ENCODE peak calls at places on chromosome 4, in six cellular contexts. M is sigmoid colon, D is cardiac fibroblast, R is psoas muscle, F is GM13976, U is neural progenitor cell. C is an unnamed sample.

GRCh38 chr4:185833055-185833598 is 21.1 kb upstream of the SORBS2 start:
- DNase-seq in M (no peak), D (peak), R (no peak), F (no peak), U (peak), C (no peak)

GRCh38 chr4:55027596-55027995 is 97.8 kb downstream of the KDR start:
- DNase-seq in M (no peak), D (no peak), R (no peak), F (no peak), U (no peak), C (no peak)

GRCh38 chr4:156388826-156389225 is 435.2 kb upstream of the CTSO start:
- DNase-seq in M (no peak), D (peak), R (no peak), F (no peak), U (no peak), C (no peak)

GRCh38 chr4:176309772-176310171 is 10.0 kb upstream of the SPCS3 start:
- DNase-seq in M (no peak), D (no peak), R (no peak), F (no peak), U (no peak), C (no peak)

GRCh38 chr4:21819086-21819485 is 129.5 kb downstream of the KCNIP4 start:
- DNase-seq in M (no peak), D (peak), R (no peak), F (no peak), U (no peak), C (no peak)

GRCh38 chr4:112358415-112358814 is 61.2 kb downstream of the ALPK1 start:
- DNase-seq in M (no peak), D (no peak), R (no peak), F (no peak), U (no peak), C (no peak)

GRCh38 chr4:48093949-48094550 is 40.0 kb downstream of the TXK start:
- DNase-seq in M (no peak), D (no peak), R (no peak), F (no peak), U (peak), C (no peak)

GRCh38 chr4:64771149-64771548 is 361.9 kb upstream of the TECRL start:
- DNase-seq in M (no peak), D (no peak), R (no peak), F (no peak), U (no peak), C (no peak)

GRCh38 chr4:71382569-71383560 is 44.0 kb downstream of the SLC4A4 start:
- DNase-seq in M (no peak), D (no peak), R (no peak), F (no peak), U (no peak), C (no peak)

GRCh38 chr4:182320580-182320979 is 77.4 kb downstream of the TENM3 start:
- DNase-seq in M (no peak), D (no peak), R (no peak), F (no peak), U (no peak), C (no peak)

GRCh38 chr4:101730291-101731117 is 60.0 kb upstream of the BANK1 start:
- DNase-seq in M (peak), D (peak), R (peak), F (peak), U (peak), C (no peak)

GRCh38 chr4:112138538-112138937 is 6.7 kb upstream of the FAM241A start:
- DNase-seq in M (no peak), D (no peak), R (no peak), F (no peak), U (no peak), C (no peak)

GRCh38 chr4:79253168-79253567 is 72.7 kb downstream of the NAA11 start:
- DNase-seq in M (no peak), D (no peak), R (no peak), F (no peak), U (no peak), C (no peak)

GRCh38 chr4:59537231-59537886 is 1662.8 kb upstream of the ADGRL3 start:
- DNase-seq in M (no peak), D (no peak), R (no peak), F (no peak), U (no peak), C (no peak)

GRCh38 chr4:47334597-47335185 is 128.8 kb downstream of the COMMD8 start:
- DNase-seq in M (no peak), D (no peak), R (no peak), F (no peak), U (no peak), C (no peak)

GRCh38 chr4:15339732-15340131 is 88.1 kb upstream of the C1QTNF7 start:
- DNase-seq in M (no peak), D (peak), R (no peak), F (no peak), U (no peak), C (no peak)

GRCh38 chr4:188023682-188024081 is 28.1 kb downstream of the ZFP42 start:
- DNase-seq in M (no peak), D (no peak), R (no peak), F (no peak), U (no peak), C (no peak)

GRCh38 chr4:139624441-139625130 is 41.0 kb upstream of the MGST2 start:
- DNase-seq in M (no peak), D (no peak), R (no peak), F (no peak), U (no peak), C (no peak)

GRCh38 chr4:64464581-64464980 is 55.3 kb upstream of the TECRL start:
- DNase-seq in M (no peak), D (no peak), R (no peak), F (no peak), U (no peak), C (no peak)

GRCh38 chr4:114057746-114058145 is 78.3 kb upstream of the ARSJ start:
- DNase-seq in M (no peak), D (no peak), R (no peak), F (no peak), U (no peak), C (no peak)

GRCh38 chr4:8834681-8835220 is 36.9 kb downstream of the HMX1 start:
- DNase-seq in M (peak), D (no peak), R (peak), F (no peak), U (no peak), C (peak)

GRCh38 chr4:88275516-88275915 is 8.8 kb downstream of the PPM1K start:
- DNase-seq in M (no peak), D (no peak), R (no peak), F (peak), U (no peak), C (no peak)

GRCh38 chr4:56909083-56909981 is 1.6 kb downstream of the REST start:
- DNase-seq in M (peak), D (peak), R (peak), F (peak), U (peak), C (peak)

GRCh38 chr4:8547108-8547911 is 32.9 kb upstream of the GPR78 start:
- DNase-seq in M (no peak), D (peak), R (no peak), F (peak), U (peak), C (no peak)

GRCh38 chr4:88291003-88291402 is 6.6 kb upstream of the PPM1K start:
- DNase-seq in M (no peak), D (peak), R (no peak), F (no peak), U (no peak), C (no peak)

GRCh38 chr4:24394041-24394440 is 190.3 kb downstream of the DHX15 start:
- DNase-seq in M (no peak), D (no peak), R (no peak), F (no peak), U (no peak), C (no peak)

GRCh38 chr4:637536-637935 is 12.2 kb downstream of the PDE6B start:
- DNase-seq in M (peak), D (no peak), R (no peak), F (no peak), U (no peak), C (no peak)

GRCh38 chr4:141501931-141502330 is 134.5 kb upstream of the IL15 start:
- DNase-seq in M (no peak), D (peak), R (no peak), F (no peak), U (no peak), C (no peak)

GRCh38 chr4:52545099-52546069 is 113.7 kb downstream of the USP46 start:
- DNase-seq in M (peak), D (peak), R (peak), F (peak), U (peak), C (peak)

GRCh38 chr4:94690851-94691254 is 66.9 kb upstream of the BMPR1B start:
- DNase-seq in M (no peak), D (peak), R (no peak), F (no peak), U (no peak), C (no peak)

GRCh38 chr4:183396187-183396738 is 48.2 kb upstream of the CDKN2AIP start:
- DNase-seq in M (no peak), D (no peak), R (no peak), F (no peak), U (no peak), C (no peak)

GRCh38 chr4:24795666-24796381 is 451 bp downstream of the SOD3 start:
- DNase-seq in M (no peak), D (no peak), R (no peak), F (no peak), U (no peak), C (peak)

GRCh38 chr4:122450847-122451246 is 5.7 kb downstream of the IL2 start:
- DNase-seq in M (no peak), D (peak), R (no peak), F (no peak), U (peak), C (no peak)

GRCh38 chr4:81469774-81470455 is 1.8 kb downstream of the RASGEF1B start:
- DNase-seq in M (no peak), D (no peak), R (no peak), F (no peak), U (no peak), C (no peak)

GRCh38 chr4:128974203-128974602 is 119.1 kb downstream of the SCLT1 start:
- DNase-seq in M (no peak), D (peak), R (no peak), F (no peak), U (no peak), C (no peak)

GRCh38 chr4:138513535-138513934 is 271.4 kb upstream of the SLC7A11 start:
- DNase-seq in M (no peak), D (no peak), R (no peak), F (no peak), U (no peak), C (no peak)

GRCh38 chr4:37528161-37528560 is 158.0 kb downstream of the RELL1 start:
- DNase-seq in M (no peak), D (no peak), R (no peak), F (no peak), U (no peak), C (no peak)

GRCh38 chr4:92268642-92269041 is 35.1 kb upstream of the GRID2 start:
- DNase-seq in M (no peak), D (no peak), R (no peak), F (no peak), U (no peak), C (no peak)

DNA sequence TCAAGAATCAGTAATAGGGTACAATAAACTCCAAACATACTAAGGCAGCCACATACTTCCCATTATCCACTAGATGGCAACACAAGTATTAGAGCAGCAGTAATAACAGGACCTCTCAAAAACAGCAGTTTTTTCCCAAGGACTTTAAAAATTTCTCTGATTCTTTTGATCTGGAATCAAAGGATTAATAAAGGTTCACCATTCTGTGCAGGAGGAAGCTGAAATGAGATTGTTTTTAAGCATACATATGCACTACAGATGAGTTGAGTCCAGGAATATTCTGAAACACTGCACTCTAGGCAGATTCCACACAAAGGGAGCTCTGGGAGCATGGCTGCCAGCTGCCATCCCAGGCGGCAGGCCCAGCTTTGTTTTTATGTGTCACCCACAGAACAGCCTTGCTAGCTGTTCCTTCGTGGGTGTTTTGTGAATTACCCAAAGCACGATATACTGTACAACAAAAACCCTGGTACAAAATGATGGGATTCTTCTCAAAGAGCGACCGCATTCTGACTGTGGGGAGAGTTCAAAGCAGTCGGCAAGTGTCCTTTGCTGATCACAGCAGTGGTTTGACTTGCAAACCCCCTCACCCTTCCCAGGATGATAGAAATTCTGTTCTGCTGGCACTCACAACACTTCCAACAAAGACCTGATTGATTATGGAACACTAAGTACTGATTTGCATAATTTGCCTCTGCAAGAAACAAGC is 61.0 kb downstream of the STX18 start:
- DNase-seq in M (no peak), D (peak), R (no peak), F (no peak), U (peak), C (no peak)
- TF ChIP-seq CTCF in M (no peak), D (peak), R (peak), F (no peak), U (peak), C (peak)

GRCh38 chr4:7297881-7298280 is 105.5 kb downstream of the SORCS2 start:
- DNase-seq in M (no peak), D (no peak), R (no peak), F (no peak), U (no peak), C (no peak)

GRCh38 chr4:7295201-7295916 is 103.0 kb downstream of the SORCS2 start:
- DNase-seq in M (peak), D (peak), R (no peak), F (no peak), U (no peak), C (no peak)

GRCh38 chr4:7296661-7297335 is 104.5 kb downstream of the SORCS2 start:
- DNase-seq in M (no peak), D (no peak), R (no peak), F (no peak), U (no peak), C (no peak)

GRCh38 chr4:7297374-7297773 is 105.0 kb downstream of the SORCS2 start:
- DNase-seq in M (no peak), D (no peak), R (no peak), F (no peak), U (no peak), C (no peak)

GRCh38 chr4:7295917-7296660 is 103.8 kb downstream of the SORCS2 start:
- DNase-seq in M (no peak), D (peak), R (peak), F (peak), U (no peak), C (no peak)
- TF ChIP-seq CTCF in M (peak), D (peak), R (peak), F (peak), U (peak), C (peak)

DNA sequence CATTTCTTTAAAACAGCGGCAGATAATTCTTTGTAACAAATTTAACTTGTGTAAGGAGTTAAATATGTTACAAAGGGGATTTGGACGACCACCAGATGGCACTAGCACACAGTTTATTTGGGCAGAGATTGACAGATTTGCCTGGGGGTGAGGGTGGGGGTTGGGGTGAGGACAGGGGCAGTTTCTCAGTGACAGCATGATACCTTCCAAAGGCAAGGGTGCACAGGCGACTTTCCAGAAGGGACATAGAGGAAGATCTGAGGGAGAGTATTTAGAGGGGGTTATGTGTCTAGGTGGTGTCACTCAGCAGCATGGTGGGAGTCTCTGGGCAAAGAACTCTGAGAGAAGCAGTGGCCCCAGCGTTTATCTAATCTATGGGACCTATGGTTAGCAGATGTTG is 9.6 kb upstream of the TMA16 start:
- DNase-seq in M (no peak), D (peak), R (no peak), F (peak), U (peak), C (no peak)
- TF ChIP-seq CTCF in M (peak), D (peak), R (peak), F (peak), U (peak), C (peak)

GRCh38 chr4:152785639-152786517 is 6.1 kb downstream of the ARFIP1 start:
- DNase-seq in M (no peak), D (no peak), R (no peak), F (no peak), U (no peak), C (no peak)

GRCh38 chr4:152778656-152779512 is 646 bp downstream of the TIGD4 start:
- DNase-seq in M (peak), D (peak), R (no peak), F (peak), U (peak), C (no peak)

GRCh38 chr4:152779513-152780266 is at the start of the genes ARFIP1 and TIGD4:
- DNase-seq in M (peak), D (peak), R (peak), F (peak), U (peak), C (peak)

GRCh38 chr4:152780267-152780811 is 585 bp downstream of the ARFIP1 start:
- DNase-seq in M (no peak), D (peak), R (no peak), F (no peak), U (peak), C (no peak)

GRCh38 chr4:152784490-152785195 is 4.9 kb downstream of the ARFIP1 start:
- DNase-seq in M (no peak), D (peak), R (no peak), F (no peak), U (no peak), C (no peak)
- TF ChIP-seq CTCF in M (no peak), D (peak), R (no peak), F (no peak), U (peak), C (peak)

GRCh38 chr4:42280327-42281095 is 116.8 kb upstream of the SHISA3 start:
- DNase-seq in M (no peak), D (peak), R (no peak), F (peak), U (peak), C (no peak)
- TF ChIP-seq CTCF in M (peak), D (peak), R (peak), F (peak), U (peak), C (peak)

DNA sequence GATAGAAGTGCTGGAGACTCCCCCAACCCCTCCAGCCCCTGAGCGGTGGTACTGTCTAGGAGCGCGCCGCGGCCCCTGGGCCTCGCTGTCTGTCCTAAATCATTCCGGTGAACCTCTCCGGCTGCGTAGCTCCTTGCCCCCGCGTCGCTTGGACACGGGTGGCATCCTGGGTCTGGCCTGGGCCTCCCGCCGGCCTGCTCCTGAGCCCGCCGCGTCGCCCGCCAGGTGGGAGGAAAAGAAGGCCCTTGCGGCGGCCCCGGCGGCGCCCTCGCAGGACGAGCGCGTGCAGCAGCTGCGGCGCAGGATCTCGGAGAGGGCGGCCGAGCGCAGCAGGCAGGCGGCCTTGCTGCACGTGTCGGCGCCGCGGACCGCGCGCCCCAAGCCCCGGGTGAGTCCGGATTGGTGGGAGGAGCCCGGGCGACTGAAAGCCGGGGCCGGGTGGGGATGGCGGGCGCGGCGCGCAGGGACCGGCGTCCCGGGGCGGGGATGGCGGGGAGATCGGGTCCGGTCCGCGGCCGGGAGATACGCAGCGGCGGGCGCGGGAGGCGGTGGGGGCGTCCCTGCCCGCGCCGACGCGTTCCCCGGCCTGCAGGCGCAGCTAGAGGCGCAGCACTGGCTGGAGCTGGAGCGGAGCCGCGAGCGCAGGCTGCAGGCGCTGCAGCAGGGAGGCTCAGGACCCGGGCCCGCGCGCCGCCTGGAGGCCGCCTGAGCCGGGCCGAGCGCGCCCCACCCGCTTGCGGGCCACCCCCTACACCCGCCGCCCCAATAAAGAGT is 6.5 kb upstream of the RNF4 start:
- DNase-seq in M (peak), D (peak), R (peak), F (peak), U (peak), C (no peak)
- TF ChIP-seq CTCF in M (peak), D (peak), R (peak), F (peak), U (peak), C (peak)

C was measured in osteocyte.